ENCODE peak calls at places on chromosomes 12 and 14, in seven cellular contexts. H is H1, L is fibroblast of lung, K is HCT116, G is PC-3, F is hepatocyte, J is GM23248. Y is an unnamed sample.

GRCh38 chr14:65961004-65961403 is 525.2 kb upstream of the CCDC196 start:
- DNase-seq in H (peak), L (peak), K (peak), G (peak), F (peak), J (peak), Y (peak)

GRCh38 chr14:56199095-56199975 is 81.1 kb downstream of the PELI2 start:
- DNase-seq in H (no peak), L (peak), K (no peak), G (no peak), F (peak), J (peak), Y (no peak)

GRCh38 chr12:49979791-49980190 is 7.0 kb downstream of the AQP6 start:
- DNase-seq in H (no peak), L (no peak), K (no peak), G (no peak), F (no peak), J (no peak), Y (no peak)

GRCh38 chr12:63319386-63319785 is 168.4 kb upstream of the AVPR1A start:
- DNase-seq in H (no peak), L (peak), K (peak), G (peak), F (peak), J (peak), Y (no peak)

GRCh38 chr14:64387232-64387737 is 868 bp upstream of the MTHFD1 start:
- DNase-seq in H (no peak), L (peak), K (no peak), G (peak), F (peak), J (peak), Y (peak)

GRCh38 chr12:46915861-46916260 is 90.1 kb upstream of the SLC38A4 start:
- DNase-seq in H (no peak), L (peak), K (no peak), G (no peak), F (no peak), J (peak), Y (no peak)

GRCh38 chr12:124588689-124589318 is 21.4 kb upstream of the NCOR2 start:
- DNase-seq in H (no peak), L (peak), K (no peak), G (peak), F (no peak), J (peak), Y (no peak)

GRCh38 chr12:106211973-106212372 is 35.8 kb downstream of the CKAP4 start:
- DNase-seq in H (no peak), L (no peak), K (no peak), G (no peak), F (no peak), J (no peak), Y (peak)

GRCh38 chr14:103879570-103880333 is 32.4 kb upstream of the PPP1R13B start:
- DNase-seq in H (peak), L (peak), K (no peak), G (peak), F (peak), J (peak), Y (peak)

GRCh38 chr14:65334765-65335411 is 77.6 kb upstream of the FUT8 start:
- DNase-seq in H (peak), L (no peak), K (no peak), G (peak), F (peak), J (no peak), Y (peak)

GRCh38 chr12:74349925-74350324 is 187.7 kb upstream of the ATXN7L3B start:
- DNase-seq in H (no peak), L (peak), K (no peak), G (no peak), F (no peak), J (peak), Y (no peak)

GRCh38 chr12:56216461-56216860 is 5.3 kb downstream of the RNF41 start:
- DNase-seq in H (no peak), L (no peak), K (no peak), G (no peak), F (no peak), J (no peak), Y (no peak)

GRCh38 chr14:69046468-69046867 is 67.4 kb upstream of the ACTN1 start:
- DNase-seq in H (no peak), L (peak), K (no peak), G (no peak), F (peak), J (peak), Y (no peak)

GRCh38 chr14:79971330-79971729 is 240.0 kb downstream of the DIO2 start:
- DNase-seq in H (no peak), L (peak), K (no peak), G (peak), F (peak), J (peak), Y (no peak)

GRCh38 chr14:22232486-22232885 is 356.5 kb downstream of the DAD1 start:
- DNase-seq in H (no peak), L (no peak), K (no peak), G (no peak), F (no peak), J (no peak), Y (no peak)

GRCh38 chr12:76552343-76552938 is 7.1 kb downstream of the OSBPL8 start:
- DNase-seq in H (no peak), L (peak), K (no peak), G (no peak), F (no peak), J (peak), Y (no peak)

GRCh38 chr14:72916174-72916573 is 10.1 kb upstream of the DCAF4 start:
- DNase-seq in H (no peak), L (peak), K (no peak), G (peak), F (no peak), J (peak), Y (no peak)

GRCh38 chr12:38907171-38907923 is 2.0 kb upstream of the CPNE8 start:
- DNase-seq in H (no peak), L (no peak), K (no peak), G (peak), F (no peak), J (no peak), Y (no peak)

GRCh38 chr14:20441466-20441865 is 5.5 kb upstream of the KLHL33 start:
- DNase-seq in H (no peak), L (no peak), K (no peak), G (no peak), F (no peak), J (no peak), Y (no peak)

GRCh38 chr12:1611775-1612174 is 17.3 kb upstream of the WNT5B start:
- DNase-seq in H (no peak), L (peak), K (no peak), G (no peak), F (no peak), J (peak), Y (no peak)

GRCh38 chr14:24337824-24338175 is 2.0 kb downstream of the RIPK3 start:
- DNase-seq in H (no peak), L (no peak), K (no peak), G (no peak), F (no peak), J (no peak), Y (no peak)

GRCh38 chr12:75888398-75888797 is 143.2 kb downstream of the PHLDA1 start:
- DNase-seq in H (no peak), L (no peak), K (no peak), G (no peak), F (no peak), J (no peak), Y (no peak)

GRCh38 chr12:46260913-46261476 is 7.8 kb downstream of the SLC38A1 start:
- DNase-seq in H (no peak), L (no peak), K (no peak), G (peak), F (no peak), J (peak), Y (peak)

DNA sequence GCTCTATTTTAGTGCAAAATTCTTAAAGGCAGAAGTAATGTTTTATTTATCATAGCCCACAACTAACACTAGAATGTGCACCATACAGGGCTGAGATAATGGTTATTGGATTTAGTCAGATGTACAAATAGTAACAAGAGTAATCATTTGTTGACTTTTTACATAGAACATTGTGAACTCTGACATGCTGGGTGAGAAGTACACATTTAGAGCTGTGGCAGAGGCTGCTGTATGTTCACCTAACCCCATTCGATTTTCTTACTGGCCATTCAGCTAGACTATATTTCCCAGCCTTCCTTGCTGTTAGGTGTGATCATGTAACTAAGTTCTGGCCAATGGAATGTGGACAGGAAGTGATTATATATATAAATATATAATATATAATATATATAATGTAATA is 89.1 kb downstream of the DRAM1 start:
- DNase-seq in H (no peak), L (no peak), K (no peak), G (no peak), F (no peak), J (no peak), Y (no peak)
- TF ChIP-seq EZH2 in H (no peak), L (no peak), K (no peak), G (no peak), F (no peak), J (no peak), Y (no peak)

GRCh38 chr12:4911316-4911994 is 1.8 kb downstream of the KCNA1 start:
- DNase-seq in H (peak), L (no peak), K (no peak), G (no peak), F (no peak), J (no peak), Y (no peak)
- TF ChIP-seq EZH2 in H (no peak), L (no peak), K (no peak), G (no peak), F (no peak), J (no peak), Y (no peak)

GRCh38 chr12:48973531-48973930 is 2.0 kb upstream of the WNT10B start:
- DNase-seq in H (no peak), L (no peak), K (no peak), G (no peak), F (no peak), J (peak), Y (no peak)

GRCh38 chr12:48973084-48973483 is 1.5 kb upstream of the WNT10B start:
- DNase-seq in H (no peak), L (no peak), K (no peak), G (no peak), F (no peak), J (no peak), Y (no peak)

GRCh38 chr12:48970702-48971334 is 717 bp downstream of the WNT10B start:
- DNase-seq in H (no peak), L (no peak), K (no peak), G (no peak), F (no peak), J (no peak), Y (no peak)

GRCh38 chr12:48973992-48974673 is 2.6 kb upstream of the WNT10B start:
- DNase-seq in H (peak), L (peak), K (no peak), G (no peak), F (peak), J (peak), Y (no peak)

DNA sequence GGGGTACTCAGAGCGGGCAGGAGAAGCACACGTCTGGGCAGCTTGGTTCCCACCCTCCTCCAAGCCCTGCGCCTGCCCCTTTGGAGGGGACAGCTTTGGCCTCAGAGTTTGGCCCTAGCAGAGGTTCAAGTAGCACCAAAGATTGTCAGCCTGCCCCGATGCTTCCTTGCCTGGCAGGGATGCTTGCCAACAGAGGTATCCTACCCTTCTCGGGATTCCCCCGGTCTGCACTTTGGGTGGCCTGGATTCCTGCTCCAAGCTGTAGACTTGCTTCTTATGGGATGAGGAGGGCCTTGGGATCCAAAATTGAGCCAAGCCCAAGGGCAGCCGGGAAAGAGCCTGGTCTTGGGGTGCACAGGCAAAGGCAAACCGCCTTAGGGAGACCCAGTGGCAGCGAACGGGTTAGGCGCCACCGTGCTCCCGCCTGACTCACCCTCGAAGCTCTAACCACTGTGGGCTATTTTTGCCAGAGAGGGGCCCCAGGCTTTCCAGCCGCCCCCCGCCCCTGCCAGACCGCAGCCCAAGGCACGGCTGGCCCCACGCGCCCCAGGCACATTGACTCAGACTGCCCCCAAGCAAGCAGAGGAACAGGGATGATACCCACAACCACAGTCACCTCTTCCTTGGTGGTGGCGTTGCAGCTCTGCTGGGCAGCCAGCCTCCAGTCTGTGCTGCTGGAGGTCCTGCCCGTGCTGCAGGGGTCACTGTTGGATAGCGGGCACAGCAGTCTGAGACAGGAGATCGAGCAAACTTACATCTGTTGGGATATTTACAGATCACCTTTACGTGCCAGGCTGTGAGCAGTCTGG is 882 bp upstream of the WNT10B start:
- DNase-seq in H (no peak), L (peak), K (no peak), G (no peak), F (no peak), J (peak), Y (peak)
- TF ChIP-seq EZH2 in H (peak), L (peak), K (no peak), G (no peak), F (peak), J (no peak), Y (no peak)

GRCh38 chr12:120642086-120642485 is 1.7 kb downstream of the CABP1 start:
- DNase-seq in H (no peak), L (no peak), K (no peak), G (no peak), F (no peak), J (no peak), Y (no peak)

GRCh38 chr12:120643574-120643973 is 3.1 kb downstream of the CABP1 start:
- DNase-seq in H (no peak), L (no peak), K (no peak), G (no peak), F (no peak), J (no peak), Y (no peak)

GRCh38 chr12:120639771-120640721 is at the start of gene CABP1:
- DNase-seq in H (peak), L (no peak), K (no peak), G (no peak), F (peak), J (no peak), Y (peak)

GRCh38 chr12:120642806-120643205 is 2.4 kb downstream of the CABP1 start:
- DNase-seq in H (no peak), L (no peak), K (no peak), G (no peak), F (no peak), J (peak), Y (no peak)

DNA sequence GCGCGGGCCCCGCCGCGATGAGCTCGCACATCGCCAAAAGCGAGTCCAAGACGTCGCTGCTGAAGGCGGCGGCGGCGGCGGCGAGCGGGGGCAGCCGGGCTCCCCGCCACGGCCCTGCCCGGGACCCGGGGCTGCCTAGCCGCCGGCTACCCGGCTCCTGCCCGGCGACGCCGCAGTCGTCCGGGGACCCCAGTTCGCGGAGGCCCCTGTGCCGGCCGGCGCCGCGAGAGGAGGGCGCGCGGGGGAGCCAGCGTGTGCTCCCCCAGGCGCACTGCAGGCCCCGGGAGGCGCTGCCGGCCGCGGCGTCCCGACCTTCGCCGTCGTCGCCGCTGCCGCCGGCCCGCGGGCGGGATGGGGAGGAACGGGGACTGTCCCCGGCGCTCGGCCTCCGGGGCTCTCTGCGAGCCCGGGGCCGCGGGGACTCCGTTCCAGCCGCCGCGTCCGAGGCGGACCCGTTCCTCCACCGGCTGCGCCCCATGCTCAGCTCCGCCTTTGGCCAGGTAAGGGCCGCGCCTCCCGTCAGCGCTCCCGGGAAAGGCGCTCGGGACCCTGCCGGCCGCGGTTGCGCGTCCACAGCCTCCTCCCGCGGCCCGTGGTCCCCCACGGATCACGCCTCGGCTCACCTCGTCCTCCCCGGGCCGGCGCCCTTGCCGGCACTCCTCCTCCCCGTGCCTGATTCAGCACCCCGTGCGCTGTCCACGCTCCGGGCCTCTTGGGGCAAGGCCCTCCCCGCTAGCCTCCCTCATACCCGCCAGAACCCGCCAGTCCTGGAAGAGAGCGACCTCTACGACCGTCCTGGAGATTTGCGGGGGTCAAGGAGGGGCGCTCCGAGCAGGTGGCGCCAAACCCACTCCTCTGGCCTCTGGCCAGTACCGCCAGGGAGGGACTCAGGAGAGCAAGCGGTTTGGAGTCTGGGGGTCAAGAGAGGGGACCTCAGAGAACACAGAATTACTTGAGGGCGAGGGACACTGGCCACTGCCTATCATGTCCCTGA is 711 bp downstream of the CABP1 start:
- DNase-seq in H (peak), L (peak), K (no peak), G (peak), F (peak), J (peak), Y (peak)
- TF ChIP-seq EZH2 in H (no peak), L (peak), K (no peak), G (peak), F (no peak), J (peak), Y (no peak)

DNA sequence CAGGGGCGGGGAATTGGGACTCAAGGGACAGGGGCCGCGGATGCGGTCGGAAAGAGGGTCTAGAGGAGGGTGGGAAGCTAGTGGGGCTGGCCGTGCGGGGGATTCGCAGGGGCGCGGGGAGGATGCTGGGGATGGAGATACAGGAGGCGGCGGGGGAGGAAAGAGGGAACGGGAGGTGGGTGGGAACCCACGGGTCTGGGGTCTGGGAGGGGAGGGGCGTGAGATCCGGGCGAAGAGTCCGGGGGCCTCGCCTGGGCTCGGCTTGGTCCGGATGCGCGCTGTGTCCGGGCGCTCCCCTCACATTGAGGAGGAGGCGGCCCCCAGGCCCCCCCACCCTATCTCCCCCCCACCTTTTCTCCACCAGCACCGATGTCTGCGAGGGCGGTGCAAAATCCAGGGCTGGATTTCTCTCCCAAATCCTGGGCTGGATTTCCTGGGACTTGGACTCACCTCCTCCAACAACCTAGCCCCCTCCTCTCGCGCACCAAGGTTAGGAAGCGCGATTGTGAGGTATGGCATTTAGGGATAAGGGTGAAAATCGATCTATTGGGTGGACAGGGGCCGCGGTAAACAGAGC is at the start of gene AGAP2:
- DNase-seq in H (peak), L (peak), K (no peak), G (no peak), F (no peak), J (peak), Y (no peak)
- TF ChIP-seq EZH2 in H (no peak), L (peak), K (no peak), G (no peak), F (no peak), J (peak), Y (no peak)

GRCh38 chr12:114444422-114445279 is 38.7 kb upstream of the TBX5 start:
- DNase-seq in H (peak), L (peak), K (no peak), G (no peak), F (peak), J (peak), Y (no peak)

GRCh38 chr12:114447274-114447716 is 41.4 kb upstream of the TBX5 start:
- DNase-seq in H (peak), L (no peak), K (no peak), G (no peak), F (peak), J (no peak), Y (no peak)

GRCh38 chr12:114445401-114446323 is 39.7 kb upstream of the TBX5 start:
- DNase-seq in H (peak), L (no peak), K (no peak), G (no peak), F (peak), J (no peak), Y (no peak)

GRCh38 chr12:114440450-114441383 is 34.8 kb upstream of the TBX5 start:
- DNase-seq in H (peak), L (no peak), K (no peak), G (no peak), F (no peak), J (peak), Y (no peak)

GRCh38 chr12:114443607-114444421 is 37.9 kb upstream of the TBX5 start:
- DNase-seq in H (peak), L (no peak), K (no peak), G (no peak), F (no peak), J (no peak), Y (no peak)
- TF ChIP-seq EZH2 in H (peak), L (no peak), K (no peak), G (no peak), F (peak), J (no peak), Y (no peak)

Y was measured in PC-9.